ENCODE peak calls at places on chromosome 11, in eight cellular contexts. E is NAMALWA; C is chondrocyte; W is ACHN; D is A549; S is naive thymus-derived CD8-positive, alpha-beta T cell; G is NCI-H748 treated with DMSO at 0.1 percent for 48 hours; N is cardiac fibroblast. Z is an unnamed sample.

GRCh38 chr11:33319965-33320813 is 63.0 kb downstream of the HIPK3 start:
- DNase-seq in N (no peak), W (no peak), D (no peak), E (no peak), G (no peak), S (no peak), C (no peak), Z (no peak)

GRCh38 chr11:121588747-121589146 is 136.0 kb upstream of the SORL1-AS1 start:
- DNase-seq in N (no peak), C (no peak), D (no peak), E (no peak), G (no peak), W (no peak), S (no peak), Z (no peak)

GRCh38 chr11:30346068-30346688 is 23.3 kb downstream of the ARL14EP start:
- DNase-seq in W (peak), G (peak), C (no peak), E (peak), D (peak), S (peak), N (peak), Z (no peak)

GRCh38 chr11:107856981-107857517 is 1.5 kb downstream of the SLC35F2 start:
- DNase-seq in D (no peak), N (no peak), E (peak), S (no peak), C (no peak), G (no peak), W (no peak), Z (no peak)

GRCh38 chr11:109856958-109857357 is 236.2 kb upstream of the ZC3H12C start:
- DNase-seq in W (no peak), E (no peak), D (no peak), C (no peak), S (no peak), G (no peak), N (no peak), Z (no peak)

GRCh38 chr11:115924744-115925567 is 420.7 kb upstream of the CADM1 start:
- DNase-seq in S (no peak), E (peak), W (peak), C (no peak), D (no peak), N (no peak), G (no peak), Z (no peak)

GRCh38 chr11:118401151-118401879 is at the start of gene ATP5MG:
- DNase-seq in D (peak), C (no peak), S (peak), W (peak), N (peak), G (peak), E (peak), Z (peak)

GRCh38 chr11:793556-793955 is 3.7 kb upstream of the CEND1 start:
- DNase-seq in D (no peak), E (no peak), C (no peak), N (no peak), S (no peak), W (no peak), G (no peak), Z (no peak)